ENCODE peak calls at places on chromosomes 3 and 15, in six cellular contexts. A, U, E, K, M and P are unnamed samples.

GRCh38 chr3:194814878-194815357 is 129.2 kb downstream of the FAM43A start:
- DNase-seq in E (no peak), M (no peak), A (no peak), K (peak; percentile 30), U (no peak), P (peak; percentile 10)

GRCh38 chr15:88139936-88140335 is 116.6 kb downstream of the NTRK3 start:
- DNase-seq in K (no peak), U (no peak), A (no peak), E (no peak), M (no peak), P (no peak)

GRCh38 chr3:131898346-131898745 is 136.5 kb downstream of the CPNE4 start:
- DNase-seq in A (no peak), U (no peak), E (no peak), M (no peak), K (no peak), P (no peak)

GRCh38 chr3:37639922-37640321 is 221.8 kb upstream of the CTDSPL start:
- DNase-seq in U (no peak), M (no peak), K (no peak), E (no peak), A (no peak), P (no peak)

GRCh38 chr3:42497009-42497731 is 5.3 kb upstream of the VIPR1 start:
- DNase-seq in E (peak; percentile 48), M (peak; percentile 33), A (no peak), K (peak; percentile 44), U (no peak), P (peak; percentile 71)

GRCh38 chr3:127702151-127702578 is 29.4 kb downstream of the ABTB1 start:
- DNase-seq in K (no peak), A (peak; percentile 44), M (peak; percentile 63), E (peak; percentile 59), U (no peak), P (no peak)

GRCh38 chr15:43777293-43777819 is 590 bp upstream of the ELL3 start:
- DNase-seq in E (peak; percentile 91), A (no peak), K (peak; percentile 76), M (peak; percentile 95), U (peak; percentile 83), P (peak; percentile 76)

GRCh38 chr3:30970183-30970582 is 75.7 kb upstream of the GADL1 start:
- DNase-seq in U (peak; percentile 21), E (no peak), A (no peak), K (peak; percentile 16), M (no peak), P (peak; percentile 27)

GRCh38 chr15:40105517-40106202 is 3.0 kb downstream of the BMF start:
- DNase-seq in E (no peak), M (peak; percentile 83), K (no peak), U (no peak), A (no peak), P (no peak)

GRCh38 chr3:113228969-113229368 is 17.6 kb downstream of the BOC start:
- DNase-seq in K (no peak), A (no peak), E (no peak), U (no peak), M (no peak), P (no peak)

GRCh38 chr3:16409032-16409431 is 104.5 kb downstream of the RFTN1 start:
- DNase-seq in U (no peak), E (no peak), M (no peak), K (no peak), A (no peak), P (no peak)

GRCh38 chr3:100084100-100084806 is 30.0 kb downstream of the FILIP1L start:
- DNase-seq in M (no peak), E (no peak), U (no peak), A (no peak), K (no peak), P (no peak)

GRCh38 chr3:113649169-113649833 is 47.1 kb downstream of the USF3 start:
- DNase-seq in A (no peak), M (no peak), K (no peak), U (no peak), E (no peak), P (no peak)

GRCh38 chr3:166013073-166013679 is 176.0 kb upstream of the BCHE start:
- DNase-seq in K (peak; percentile 50), A (peak; percentile 8), U (peak; percentile 5), M (no peak), E (no peak), P (peak; percentile 56)

GRCh38 chr15:101242160-101242998 is 9.5 kb downstream of the CHSY1 start:
- DNase-seq in E (no peak), K (peak; percentile 76), A (no peak), U (peak; percentile 83), M (peak; percentile 83), P (peak; percentile 81)

GRCh38 chr3:4517095-4517494 is 23.9 kb downstream of the ITPR1 start:
- DNase-seq in M (no peak), E (no peak), A (no peak), U (no peak), K (no peak), P (no peak)

GRCh38 chr15:60932051-60932915 is 296.8 kb downstream of the RORA start:
- DNase-seq in M (no peak), E (peak; percentile 64), A (no peak), U (no peak), K (peak; percentile 72), P (peak; percentile 74)

GRCh38 chr3:189270248-189270832 is 98.6 kb downstream of the TPRG1 start:
- DNase-seq in E (peak; percentile 76), U (peak; percentile 39), A (no peak), K (peak; percentile 76), M (no peak), P (peak; percentile 87)

GRCh38 chr3:10945683-10946287 is 46.8 kb upstream of the SLC6A1 start:
- DNase-seq in K (peak; percentile 47), E (peak; percentile 82), A (peak; percentile 89), U (peak; percentile 68), M (peak; percentile 88), P (peak; percentile 49)

GRCh38 chr3:124282751-124283643 is 291.1 kb upstream of the ROPN1 start:
- DNase-seq in E (no peak), A (no peak), M (no peak), K (no peak), U (no peak), P (peak; percentile 61)

GRCh38 chr3:169662215-169663070 is 1.1 kb downstream of the MECOM start:
- DNase-seq in A (peak; percentile 76), E (peak; percentile 92), U (no peak), M (peak; percentile 88), K (peak; percentile 38), P (peak; percentile 69)

GRCh38 chr15:53747501-53748068 is 11.9 kb downstream of the WDR72 start:
- DNase-seq in K (no peak), E (no peak), U (no peak), A (no peak), M (no peak), P (no peak)

GRCh38 chr3:158471639-158472294 is 99.2 kb upstream of the MLF1 start:
- DNase-seq in M (no peak), E (no peak), U (no peak), K (peak; percentile 97), A (no peak), P (peak; percentile 95)

GRCh38 chr15:96564546-96564945 is 234.0 kb downstream of the NR2F2 start:
- DNase-seq in K (peak; percentile 18), U (no peak), M (no peak), A (no peak), E (no peak), P (no peak)

GRCh38 chr15:95615436-95615835 is 715.1 kb upstream of the NR2F2 start:
- DNase-seq in K (peak; percentile 12), M (no peak), U (no peak), A (no peak), E (no peak), P (no peak)

GRCh38 chr3:162034368-162034767 is 537.8 kb downstream of the OTOL1 start:
- DNase-seq in K (peak; percentile 48), U (no peak), E (no peak), M (no peak), A (no peak), P (peak; percentile 71)

GRCh38 chr3:124837730-124838186 is 49.4 kb downstream of the ITGB5 start:
- DNase-seq in E (no peak), K (peak; percentile 97), A (peak; percentile 25), M (peak; percentile 82), U (no peak), P (peak; percentile 79)

GRCh38 chr3:95705786-95706418 is 1108.5 kb upstream of the EPHA6 start:
- DNase-seq in U (peak; percentile 74), A (no peak), E (no peak), K (peak; percentile 2), M (no peak), P (no peak)

GRCh38 chr15:64842099-64842940 is 605 bp downstream of the PLEKHO2 start:
- DNase-seq in M (no peak), A (no peak), K (peak; percentile 46), E (no peak), U (no peak), P (peak; percentile 63)

GRCh38 chr15:37135225-37135624 is 34.9 kb upstream of the MEIS2 start:
- DNase-seq in U (no peak), A (peak; percentile 49), E (no peak), K (no peak), M (no peak), P (no peak)
- TF ChIP-seq CTCF in U (peak; percentile 37), A (peak; percentile 35), E (no peak), K (peak; percentile 53), M (no peak), P (peak; percentile 50)

GRCh38 chr15:29822100-29822684 is at the start of gene TJP1:
- DNase-seq in M (no peak), A (peak; percentile 87), U (no peak), K (peak; percentile 58), E (peak; percentile 90), P (peak; percentile 84)

GRCh38 chr15:29825205-29825604 is 2.9 kb upstream of the TJP1 start:
- DNase-seq in K (no peak), A (no peak), M (no peak), E (no peak), U (peak; percentile 37), P (peak; percentile 43)

GRCh38 chr15:29821416-29822099 is 710 bp downstream of the TJP1 start:
- DNase-seq in M (no peak), U (no peak), K (peak; percentile 77), A (peak; percentile 67), E (peak; percentile 85), P (peak; percentile 78)

GRCh38 chr15:29820802-29821160 is 1.5 kb downstream of the TJP1 start:
- DNase-seq in M (no peak), E (no peak), U (no peak), K (no peak), A (no peak), P (peak; percentile 22)

GRCh38 chr15:29822685-29823459 is 604 bp upstream of the TJP1 start:
- DNase-seq in E (peak; percentile 84), U (no peak), K (peak; percentile 78), A (no peak), M (no peak), P (peak; percentile 77)
- H3K4me3 ChIP-seq in E (peak overlapping the region; percentile 65), U (no peak overlapping the region), K (peak overlapping the region; percentile 63), A (peak overlapping the region; percentile 76), M (peak overlapping the region; percentile 42), P (peak overlapping the region; percentile 91)

GRCh38 chr15:98889930-98890695 is 117.5 kb downstream of the PGPEP1L start:
- DNase-seq in E (no peak), K (peak; percentile 97), M (no peak), A (no peak), U (no peak), P (peak; percentile 95)
- TF ChIP-seq CTCF in E (no peak), K (no peak), M (no peak), A (no peak), U (no peak), P (no peak)

DNA sequence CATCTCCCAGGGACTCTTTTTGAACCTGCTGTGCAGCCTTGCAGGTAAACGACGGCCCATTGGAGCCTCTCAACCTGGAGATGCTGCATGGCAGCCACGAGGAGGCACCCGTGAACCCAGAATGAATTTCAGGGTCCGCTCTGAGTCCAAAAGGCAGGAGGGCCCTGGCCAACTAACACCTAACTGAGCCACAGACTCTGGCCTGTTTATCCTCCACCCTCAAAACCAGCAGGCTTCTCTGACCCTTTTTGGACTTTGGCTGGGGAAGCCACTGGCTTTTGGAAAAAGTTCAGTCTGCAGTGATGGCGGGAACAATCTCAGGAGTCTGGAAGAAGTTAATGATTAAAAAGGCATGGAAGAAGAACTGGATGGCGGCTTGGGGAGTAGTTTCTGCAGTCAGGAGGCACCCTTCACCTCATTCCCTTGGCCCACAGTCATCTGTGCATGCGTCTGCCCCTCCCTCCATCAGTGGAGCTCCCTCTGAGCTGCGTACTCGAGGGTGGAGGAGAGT is 4.1 kb downstream of the PXYLP1 start:
- DNase-seq in U (no peak), M (no peak), E (no peak), A (no peak), K (no peak), P (no peak)
- H3K4me3 ChIP-seq in U (no peak overlapping the region), M (no peak overlapping the region), E (no peak overlapping the region), A (no peak overlapping the region), K (no peak overlapping the region), P (no peak overlapping the region)